ENCODE peak calls at places on chromosomes 4 and X, in nine cellular contexts. C is BJ; E is heart right ventricle; J is cardiac muscle cell; L is effector CD4-positive, alpha-beta T cell; G is NCI-H524; P is stimulated activated CD4-positive, alpha-beta T cell treated with anti-CD3 and anti-CD28 coated beads, Interleukin-1b, Interleukin-23, amount 100 ng/mL, for 24 hours; D is nephron progenitor cell; W is A549. Z is an unnamed sample.

GRCh38 chr4:137967480-137968190 is 274.5 kb downstream of the SLC7A11 start:
- DNase-seq in C (no peak), E (no peak), J (no peak), L (no peak), G (no peak), P (no peak), D (no peak), W (peak), Z (no peak)

GRCh38 chr4:15586046-15586445 is 69.1 kb downstream of the FBXL5 start:
- DNase-seq in C (peak), E (no peak), J (no peak), L (no peak), G (no peak), P (no peak), D (no peak), W (no peak), Z (no peak)

GRCh38 chr4:144410230-144410783 is 235.6 kb upstream of the HHIP start:
- DNase-seq in C (no peak), E (no peak), J (no peak), L (no peak), G (no peak), P (no peak), D (no peak), W (no peak), Z (no peak)

GRCh38 chr4:39565925-39566630 is 38.8 kb upstream of the UGDH start:
- DNase-seq in C (peak), E (no peak), J (no peak), L (no peak), G (no peak), P (no peak), D (no peak), W (peak), Z (no peak)

GRCh38 chr4:111697176-111697962 is 447.9 kb upstream of the FAM241A start:
- DNase-seq in C (no peak), E (no peak), J (no peak), L (no peak), G (no peak), P (no peak), D (no peak), W (no peak), Z (no peak)

GRCh38 chr4:27016551-27016950 is 155.9 kb downstream of the STIM2 start:
- DNase-seq in C (no peak), E (no peak), J (no peak), L (no peak), G (no peak), P (no peak), D (no peak), W (no peak), Z (no peak)

GRCh38 chr4:189514209-189514608 is 426.5 kb upstream of the FRG1 start:
- DNase-seq in C (no peak), E (no peak), J (no peak), L (no peak), G (no peak), P (no peak), D (no peak), W (no peak), Z (no peak)

GRCh38 chrX:110734894-110735541 is 60.6 kb downstream of the CHRDL1 start:
- DNase-seq in C (peak), E (no peak), J (no peak), L (no peak), G (no peak), P (no peak), D (no peak), W (no peak), Z (no peak)

GRCh38 chr4:53049528-53049927 is 187.4 kb downstream of the RASL11B start:
- DNase-seq in C (no peak), E (no peak), J (no peak), L (no peak), G (no peak), P (no peak), D (no peak), W (no peak), Z (no peak)